ENCODE peak calls at places on chromosomes 3 and 15, in seven cellular contexts. V is ovary, Y is heart left ventricle, D is A549, W is psoas muscle, I is astrocyte of the spinal cord, B is coronary artery. Z is an unnamed sample.
A peak's percentile ranks its signal among the peaks of the same experiment; 100 is the strongest.

GRCh38 chr15:72307036-72307435 is 12.9 kb downstream of the CELF6 start:
- DNase-seq in D (no peak), I (no peak), Y (no peak), B (no peak), W (no peak), V (no peak), Z (no peak)

GRCh38 chr3:46208167-46208704 is at the start of gene CCR1:
- DNase-seq in W (peak; percentile 62), V (no peak), B (no peak), D (no peak), Y (peak; percentile 51), I (peak; percentile 17), Z (peak; percentile 62)

GRCh38 chr3:182889948-182890629 is 90.2 kb downstream of the DCUN1D1 start:
- DNase-seq in I (no peak), B (no peak), W (no peak), Y (no peak), D (no peak), V (no peak), Z (no peak)

GRCh38 chr3:102038477-102039142 is 189.3 kb downstream of the NFKBIZ start:
- DNase-seq in W (no peak), B (no peak), D (no peak), V (no peak), Y (no peak), I (no peak), Z (no peak)

GRCh38 chr15:21261396-21261964 is 178.8 kb downstream of the POTEB3 start:
- DNase-seq in W (peak; percentile 53), B (peak; percentile 71), D (no peak), I (peak; percentile 0), Y (peak; percentile 23), V (no peak), Z (no peak)

GRCh38 chr3:152621006-152621868 is 213.7 kb upstream of the P2RY1 start:
- DNase-seq in D (no peak), Y (no peak), W (no peak), I (peak; percentile 22), B (no peak), V (no peak), Z (no peak)

GRCh38 chr3:24686764-24687163 is 192.1 kb upstream of the THRB start:
- DNase-seq in I (peak; percentile 83), V (no peak), Y (no peak), B (no peak), D (no peak), W (no peak), Z (peak; percentile 72)

GRCh38 chr3:53902067-53902466 is 10.4 kb upstream of the SELENOK start:
- DNase-seq in Y (no peak), W (no peak), V (no peak), B (no peak), D (no peak), I (no peak), Z (no peak)

GRCh38 chr3:15097889-15098288 is 1.1 kb downstream of the RBSN start:
- DNase-seq in D (no peak), W (no peak), Y (no peak), V (no peak), B (no peak), I (peak; percentile 4), Z (no peak)

GRCh38 chr3:13879102-13879945 is 547 bp downstream of the WNT7A start:
- DNase-seq in Y (no peak), D (peak; percentile 26), W (no peak), V (no peak), B (peak; percentile 69), I (no peak), Z (peak; percentile 33)

GRCh38 chr15:101127503-101128076 is 124.3 kb downstream of the CHSY1 start:
- DNase-seq in D (no peak), W (peak; percentile 85), I (peak; percentile 99), V (peak; percentile 86), Y (peak; percentile 86), B (peak; percentile 91), Z (no peak)

GRCh38 chr3:157115069-157116006 is 44.6 kb downstream of the CCNL1 start:
- DNase-seq in D (no peak), W (no peak), I (no peak), V (no peak), Y (no peak), B (no peak), Z (peak; percentile 81)

GRCh38 chr15:42890161-42890913 is 30.2 kb downstream of the TTBK2 start:
- DNase-seq in B (no peak), I (peak; percentile 80), W (no peak), D (no peak), V (no peak), Y (no peak), Z (peak; percentile 86)

GRCh38 chr3:52054689-52055511 is 1.5 kb downstream of the DUSP7 start:
- DNase-seq in Y (no peak), B (no peak), I (no peak), V (no peak), D (no peak), W (no peak), Z (peak; percentile 45)

GRCh38 chr3:52053307-52054304 is 2.8 kb downstream of the DUSP7 start:
- DNase-seq in Y (no peak), I (no peak), D (no peak), B (no peak), V (peak; percentile 44), W (peak; percentile 69), Z (peak; percentile 36)

GRCh38 chr3:52050571-52050970 is 5.8 kb downstream of the DUSP7 start:
- DNase-seq in V (no peak), Y (no peak), I (no peak), B (no peak), W (no peak), D (no peak), Z (no peak)

GRCh38 chr3:52051444-52051843 is 4.9 kb downstream of the DUSP7 start:
- DNase-seq in D (no peak), W (no peak), V (no peak), I (no peak), B (no peak), Y (no peak), Z (no peak)

GRCh38 chr3:52052831-52053306 is 3.5 kb downstream of the DUSP7 start:
- DNase-seq in D (peak; percentile 38), Y (peak; percentile 95), I (peak; percentile 74), W (peak; percentile 92), B (peak; percentile 92), V (peak; percentile 73), Z (peak; percentile 85)
- H3K4me3 ChIP-seq in D (no peak overlapping the region), Y (peak overlapping the region; percentile 93), I (peak overlapping the region; percentile 28), W (peak overlapping the region; percentile 87), B (peak overlapping the region; percentile 84), V (peak overlapping the region; percentile 0), Z (no peak overlapping the region)

GRCh38 chr3:64187065-64187959 is 38.0 kb downstream of the PRICKLE2 start:
- DNase-seq in W (no peak), Y (peak; percentile 76), I (peak; percentile 98), V (peak; percentile 82), B (no peak), D (peak; percentile 64), Z (peak; percentile 95)
- TF ChIP-seq CTCF in W (no peak), Y (no peak), I (peak; percentile 11), V (no peak), B (no peak), D (no peak), Z (no peak)

GRCh38 chr15:98868564-98868963 is 139.0 kb downstream of the PGPEP1L start:
- DNase-seq in W (no peak), V (no peak), B (no peak), Y (no peak), D (no peak), I (no peak), Z (no peak)

GRCh38 chr15:98863983-98864382 is 143.6 kb downstream of the PGPEP1L start:
- DNase-seq in W (no peak), V (no peak), B (no peak), D (no peak), I (no peak), Y (no peak), Z (no peak)

GRCh38 chr15:98861188-98861587 is 146.4 kb downstream of the PGPEP1L start:
- DNase-seq in V (no peak), B (no peak), Y (no peak), W (no peak), I (no peak), D (no peak), Z (no peak)

GRCh38 chr15:98866503-98866902 is 141.1 kb downstream of the PGPEP1L start:
- DNase-seq in Y (no peak), I (peak; percentile 79), W (no peak), B (no peak), D (no peak), V (no peak), Z (no peak)

GRCh38 chr15:98865397-98866339 is 141.9 kb downstream of the PGPEP1L start:
- DNase-seq in V (peak; percentile 68), D (no peak), I (peak; percentile 78), Y (peak; percentile 84), W (peak; percentile 89), B (peak; percentile 86), Z (no peak)
- H3K4me3 ChIP-seq in V (peak overlapping the region; percentile 31), D (peak overlapping the region; percentile 35), I (peak overlapping the region; percentile 51), Y (peak overlapping the region; percentile 59), W (peak overlapping the region; percentile 64), B (peak overlapping the region; percentile 73), Z (no peak overlapping the region)

GRCh38 chr15:38072507-38073277 is 138.3 kb downstream of the TMCO5A start:
- DNase-seq in Y (peak; percentile 86), I (peak; percentile 87), D (peak; percentile 39), V (peak; percentile 60), W (peak; percentile 81), B (peak; percentile 79), Z (peak; percentile 91)
- TF ChIP-seq CTCF in Y (peak; percentile 36), I (peak; percentile 22), D (peak; percentile 17), V (peak; percentile 11), W (no peak), B (no peak), Z (peak; percentile 31)

DNA sequence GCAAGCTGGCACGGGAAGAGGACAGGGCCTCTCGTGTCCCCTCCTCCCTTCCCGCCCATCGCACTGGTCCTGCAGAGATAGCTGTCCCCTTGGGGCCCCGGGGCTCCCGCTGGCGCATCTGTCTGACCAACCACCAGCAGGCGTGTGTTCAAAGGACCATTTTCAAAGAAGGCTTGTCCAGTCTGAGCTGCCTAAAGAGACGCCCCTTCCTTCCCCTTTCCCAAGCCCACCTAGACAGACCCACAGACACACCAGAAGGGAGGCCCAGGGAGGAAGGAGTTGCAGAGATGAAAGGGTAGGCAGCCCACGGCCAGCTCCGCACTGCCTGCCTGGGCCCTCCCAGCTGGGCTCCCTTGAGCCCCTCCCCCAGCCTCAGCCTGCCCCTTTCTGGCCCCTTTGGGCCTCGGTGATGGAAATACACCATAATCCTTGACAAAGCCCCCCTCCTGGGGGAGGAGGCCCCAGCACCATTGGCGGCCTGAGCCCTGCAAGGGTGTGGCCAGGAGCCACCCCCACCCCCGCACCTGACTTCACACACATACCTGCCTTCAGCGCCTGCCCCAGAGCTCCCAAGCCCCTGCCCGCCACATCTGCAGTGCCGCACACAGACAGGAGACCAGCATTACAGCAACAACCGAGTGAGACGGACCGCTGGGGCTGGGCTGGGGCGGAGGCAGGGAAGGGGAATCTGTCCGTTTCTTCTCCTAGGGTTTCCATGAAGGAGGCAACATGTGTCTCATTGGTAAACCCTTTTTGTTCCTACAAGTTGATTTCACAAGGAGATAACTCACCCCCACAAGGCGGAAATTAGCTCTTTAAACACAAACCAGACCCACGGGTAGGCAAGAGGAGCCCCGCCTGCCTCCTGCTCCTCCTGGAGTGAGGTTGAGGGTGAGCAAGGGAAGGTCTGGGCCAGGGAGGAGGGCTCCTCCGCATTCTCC is at the start of gene STRA6:
- DNase-seq in B (no peak), V (peak; percentile 37), D (peak; percentile 75), I (peak; percentile 60), Y (peak; percentile 37), W (no peak), Z (peak; percentile 80)
- H3K4me3 ChIP-seq in B (no peak within 1 kb of the TSS), V (no peak within 1 kb of the TSS), D (peak within 1 kb of the TSS; percentile 51), I (peak within 1 kb of the TSS; percentile 33), Y (no peak within 1 kb of the TSS), W (no peak within 1 kb of the TSS), Z (peak within 1 kb of the TSS; percentile 5)

GRCh38 chr15:66594344-66594743 is 28.5 kb upstream of the LCTL start:
- DNase-seq in D (no peak), I (no peak), W (no peak), Y (no peak), V (no peak), B (no peak), Z (no peak)
- TF ChIP-seq CTCF in D (peak; percentile 7), I (peak; percentile 10), W (no peak), Y (no peak), V (no peak), B (no peak), Z (no peak)

Z was measured in cardiac muscle cell.